ENCODE peak calls at places on chromosomes 2 and 18, in seven cellular contexts. Y, H, V, E, A, T and Q are unnamed samples. For H3K4me1, the result is how much of the 10 kb centered on the place peaks cover.

GRCh38 chr2:75055307-75055819 is 96.9 kb downstream of the POLE4 start:
- DNase-seq in Y (no peak), H (no peak), V (no peak), E (no peak), A (no peak), T (no peak), Q (no peak)

GRCh38 chr18:46414863-46415262 is 242.2 kb downstream of the LOXHD1 start:
- DNase-seq in Y (peak), H (no peak), V (no peak), E (no peak), A (no peak), T (no peak), Q (no peak)

GRCh38 chr18:50982086-50982801 is 14.4 kb downstream of the ELAC1 start:
- DNase-seq in Y (no peak), H (no peak), V (peak), E (no peak), A (no peak), T (no peak), Q (no peak)

GRCh38 chr2:86105969-86106945 is at the start of gene PTCD3:
- DNase-seq in Y (peak), H (peak), V (peak), E (peak), A (peak), T (peak), Q (peak)

GRCh38 chr2:21042958-21043743 is 722 bp downstream of the APOB start:
- DNase-seq in Y (peak), H (peak), V (peak), E (no peak), A (peak), T (peak), Q (peak)

GRCh38 chr18:76923485-76924085 is 101.2 kb downstream of the ZNF236 start:
- DNase-seq in Y (peak), H (no peak), V (peak), E (no peak), A (no peak), T (peak), Q (no peak)

GRCh38 chr18:14978962-14979535 is 231.1 kb downstream of the ANKRD30B start:
- DNase-seq in Y (no peak), H (peak), V (peak), E (no peak), A (no peak), T (no peak), Q (no peak)

GRCh38 chr2:35463805-35464596 is 891.6 kb upstream of the CRIM1 start:
- DNase-seq in Y (no peak), H (no peak), V (no peak), E (no peak), A (no peak), T (no peak), Q (no peak)

GRCh38 chr2:219234331-219234730 is 4.7 kb downstream of the ANKZF1 start:
- DNase-seq in Y (no peak), H (no peak), V (no peak), E (no peak), A (no peak), T (no peak), Q (no peak)

GRCh38 chr2:65320042-65320711 is 92.5 kb downstream of the ACTR2 start:
- DNase-seq in Y (no peak), H (no peak), V (no peak), E (no peak), A (no peak), T (peak), Q (no peak)

GRCh38 chr18:2979027-2979570 is 33.8 kb downstream of the LPIN2 start:
- DNase-seq in Y (no peak), H (no peak), V (no peak), E (no peak), A (no peak), T (no peak), Q (no peak)

GRCh38 chr18:2978626-2979025 is 34.3 kb downstream of the LPIN2 start:
- DNase-seq in Y (no peak), H (no peak), V (no peak), E (no peak), A (no peak), T (peak), Q (no peak)

GRCh38 chr18:2979871-2980606 is 32.9 kb downstream of the LPIN2 start:
- DNase-seq in Y (no peak), H (no peak), V (peak), E (no peak), A (peak), T (no peak), Q (no peak)

GRCh38 chr18:2976733-2977132 is 36.2 kb downstream of the LPIN2 start:
- DNase-seq in Y (no peak), H (no peak), V (no peak), E (no peak), A (no peak), T (no peak), Q (no peak)

DNA sequence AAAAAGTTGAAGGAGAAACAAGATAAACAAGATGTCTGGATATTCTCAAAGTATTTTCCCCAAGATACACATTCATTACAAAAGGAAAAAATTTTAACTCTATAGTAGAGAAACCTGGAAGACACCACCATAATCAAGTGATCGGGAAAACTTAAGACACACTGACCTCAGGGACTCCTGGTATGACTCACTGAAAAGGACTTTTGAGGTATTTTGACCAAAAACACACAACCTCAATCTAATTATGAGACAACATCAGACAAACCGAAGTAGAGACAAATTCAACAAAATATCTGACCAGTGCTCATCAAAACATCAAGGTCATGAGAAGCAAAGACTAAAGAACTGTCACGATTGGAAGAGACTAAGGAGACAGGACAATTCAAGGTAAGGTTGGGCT is 34.7 kb downstream of the LPIN2 start:
- DNase-seq in Y (no peak), H (no peak), V (no peak), E (no peak), A (no peak), T (no peak), Q (no peak)
- H3K27ac ChIP-seq in Y (no peak), H (no peak), V (peak), E (peak), A (peak), T (no peak), Q (peak)

GRCh38 chr2:61420986-61421546 is 49.8 kb downstream of the USP34 start:
- DNase-seq in Y (no peak), H (no peak), V (no peak), E (no peak), A (no peak), T (no peak), Q (no peak)
- H3K4me1 ChIP-seq in Y (under half), H (under half), V (under half), E (under half), A (half or more), T (under half), Q (half or more)

GRCh38 chr2:192029089-192029488 is 165.6 kb downstream of the TMEFF2 start:
- DNase-seq in Y (peak), H (peak), V (no peak), E (no peak), A (no peak), T (peak), Q (no peak)

GRCh38 chr2:192026716-192027109 is 168.0 kb downstream of the TMEFF2 start:
- DNase-seq in Y (no peak), H (no peak), V (no peak), E (no peak), A (no peak), T (no peak), Q (no peak)

GRCh38 chr2:192023006-192023405 is 171.7 kb downstream of the TMEFF2 start:
- DNase-seq in Y (no peak), H (no peak), V (no peak), E (no peak), A (no peak), T (no peak), Q (no peak)

GRCh38 chr2:192026064-192026715 is 168.5 kb downstream of the TMEFF2 start:
- DNase-seq in Y (no peak), H (no peak), V (no peak), E (no peak), A (no peak), T (no peak), Q (no peak)

DNA sequence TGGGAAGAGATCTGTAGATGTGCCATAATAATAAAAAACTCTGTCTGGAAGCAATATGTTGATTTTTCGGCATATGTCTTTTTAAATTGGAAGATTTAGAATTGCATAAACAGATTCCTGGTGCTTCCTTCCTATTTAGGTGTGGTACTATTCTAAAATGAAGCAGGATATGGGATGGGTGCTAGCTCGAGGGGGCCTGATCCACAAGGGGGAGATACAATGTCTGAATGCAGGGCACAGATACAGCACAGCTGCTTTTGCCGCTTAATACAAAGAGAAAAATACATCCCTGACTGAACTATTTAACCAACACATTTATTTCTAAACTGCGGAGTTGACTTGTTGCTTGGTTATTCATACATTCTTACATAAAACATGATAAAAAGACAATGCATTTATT is 169.1 kb downstream of the TMEFF2 start:
- DNase-seq in Y (no peak), H (no peak), V (no peak), E (no peak), A (no peak), T (no peak), Q (no peak)
- TF ChIP-seq CTCF in Y (peak), H (no peak), V (no peak), E (no peak), A (peak), T (no peak), Q (no peak)

GRCh38 chr2:189498205-189498604 is 56.9 kb downstream of the WDR75 start:
- DNase-seq in Y (no peak), H (no peak), V (no peak), E (no peak), A (no peak), T (no peak), Q (no peak)

GRCh38 chr2:189499137-189499536 is 57.9 kb downstream of the WDR75 start:
- DNase-seq in Y (no peak), H (no peak), V (no peak), E (no peak), A (no peak), T (no peak), Q (no peak)

GRCh38 chr2:189500456-189501160 is 59.3 kb downstream of the WDR75 start:
- DNase-seq in Y (no peak), H (no peak), V (no peak), E (no peak), A (no peak), T (no peak), Q (no peak)

GRCh38 chr2:189504238-189504637 is 63.0 kb downstream of the WDR75 start:
- DNase-seq in Y (no peak), H (no peak), V (no peak), E (no peak), A (no peak), T (no peak), Q (no peak)

DNA sequence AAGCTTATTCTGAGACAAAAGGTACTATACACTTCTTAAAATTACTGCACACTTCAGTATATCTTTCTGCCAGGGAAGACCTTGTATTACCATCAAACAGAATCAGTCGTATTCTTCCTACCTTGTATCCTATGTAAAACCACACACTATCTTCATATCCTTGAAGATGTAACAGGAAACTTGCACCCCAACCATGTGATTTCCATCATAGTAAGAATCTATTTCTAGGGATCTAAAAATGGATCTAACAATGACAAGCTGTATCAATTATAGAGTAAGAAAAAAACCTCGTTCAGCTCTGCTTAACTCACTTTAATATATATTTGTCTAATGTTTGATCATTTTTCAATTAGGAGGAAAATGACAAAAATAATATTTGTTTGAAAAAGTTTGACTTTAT is 60.2 kb downstream of the WDR75 start:
- DNase-seq in Y (no peak), H (no peak), V (no peak), E (no peak), A (no peak), T (no peak), Q (no peak)
- H3K27ac ChIP-seq in Y (no peak), H (no peak), V (no peak), E (no peak), A (no peak), T (no peak), Q (no peak)

GRCh38 chr2:30231726-30232026 is 342 bp downstream of the LBH start:
- DNase-seq in Y (no peak), H (no peak), V (no peak), E (no peak), A (no peak), T (no peak), Q (no peak)

GRCh38 chr2:30230479-30230854 is 867 bp upstream of the LBH start:
- DNase-seq in Y (peak), H (peak), V (peak), E (no peak), A (no peak), T (no peak), Q (no peak)

GRCh38 chr2:30229596-30229995 is 1.7 kb upstream of the LBH start:
- DNase-seq in Y (no peak), H (no peak), V (no peak), E (no peak), A (no peak), T (no peak), Q (no peak)

GRCh38 chr2:30232027-30232800 is 880 bp downstream of the LBH start:
- DNase-seq in Y (peak), H (peak), V (peak), E (peak), A (peak), T (no peak), Q (peak)

GRCh38 chr2:30230855-30231725 is at the start of gene LBH:
- DNase-seq in Y (peak), H (peak), V (peak), E (peak), A (peak), T (peak), Q (peak)
- H3K4me1 ChIP-seq in Y (under half), H (under half), V (under half), E (under half), A (half or more), T (under half), Q (half or more)

GRCh38 chr18:11533942-11534496 is 75.4 kb upstream of the SLC35G4 start:
- DNase-seq in Y (no peak), H (no peak), V (no peak), E (no peak), A (no peak), T (no peak), Q (no peak)
- TF ChIP-seq CTCF in Y (no peak), H (no peak), V (no peak), E (no peak), A (no peak), T (no peak), Q (no peak)

GRCh38 chr18:8608795-8609673 is at the start of gene RAB12:
- DNase-seq in Y (peak), H (peak), V (peak), E (peak), A (peak), T (peak), Q (peak)

GRCh38 chr18:8605974-8606373 is 3.3 kb upstream of the RAB12 start:
- DNase-seq in Y (no peak), H (no peak), V (no peak), E (no peak), A (no peak), T (no peak), Q (no peak)

GRCh38 chr18:8610442-8610801 is 1.2 kb downstream of the RAB12 start:
- DNase-seq in Y (peak), H (no peak), V (peak), E (no peak), A (no peak), T (peak), Q (no peak)

GRCh38 chr18:8609711-8610441 is 639 bp downstream of the RAB12 start:
- DNase-seq in Y (peak), H (peak), V (peak), E (no peak), A (peak), T (no peak), Q (peak)

DNA sequence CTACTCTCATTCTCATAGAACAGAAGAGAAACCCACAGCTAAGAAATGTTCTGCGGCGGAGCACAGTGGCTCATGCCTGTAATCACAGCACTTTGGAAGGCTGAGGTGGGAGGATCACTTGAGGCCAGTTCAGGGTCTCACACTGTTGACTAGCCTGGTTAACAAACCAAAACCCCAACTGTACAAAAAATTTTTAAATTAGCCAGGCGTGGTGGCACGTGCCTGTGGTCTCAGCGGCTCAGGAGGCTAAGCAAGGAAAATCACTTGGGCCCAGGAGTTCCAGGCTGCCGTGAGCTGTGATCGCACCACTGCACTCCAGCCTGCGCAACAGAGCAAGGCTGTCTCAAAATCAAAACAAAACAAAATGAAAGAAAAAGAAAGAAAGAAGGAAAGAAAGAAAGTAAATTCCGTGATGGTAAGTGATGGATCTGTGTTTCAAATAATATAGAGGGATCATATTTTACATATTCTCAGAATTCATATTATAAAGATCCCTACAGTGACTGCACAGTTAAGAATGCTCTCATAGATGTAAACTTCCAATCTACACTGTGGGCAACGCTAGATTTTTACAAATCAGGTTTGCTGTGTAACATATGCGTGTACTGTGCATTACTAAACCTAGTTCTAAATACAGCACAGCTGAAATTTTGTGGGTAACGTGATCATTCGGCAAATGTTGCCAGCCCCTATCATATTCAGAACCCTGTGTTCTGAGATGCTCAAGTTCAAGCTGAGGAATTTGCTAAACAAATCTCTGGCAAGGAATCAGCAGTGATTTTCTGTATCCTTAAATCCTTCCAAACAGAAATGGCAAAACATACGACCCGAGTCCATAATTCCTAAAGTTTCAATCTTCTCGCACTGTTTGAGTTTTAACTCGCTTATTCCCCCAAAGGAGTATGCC is 1.2 kb upstream of the RAB12 start:
- DNase-seq in Y (no peak), H (no peak), V (peak), E (no peak), A (no peak), T (no peak), Q (no peak)
- H3K27ac ChIP-seq in Y (no peak), H (no peak), V (peak), E (peak), A (peak), T (no peak), Q (peak)

DNA sequence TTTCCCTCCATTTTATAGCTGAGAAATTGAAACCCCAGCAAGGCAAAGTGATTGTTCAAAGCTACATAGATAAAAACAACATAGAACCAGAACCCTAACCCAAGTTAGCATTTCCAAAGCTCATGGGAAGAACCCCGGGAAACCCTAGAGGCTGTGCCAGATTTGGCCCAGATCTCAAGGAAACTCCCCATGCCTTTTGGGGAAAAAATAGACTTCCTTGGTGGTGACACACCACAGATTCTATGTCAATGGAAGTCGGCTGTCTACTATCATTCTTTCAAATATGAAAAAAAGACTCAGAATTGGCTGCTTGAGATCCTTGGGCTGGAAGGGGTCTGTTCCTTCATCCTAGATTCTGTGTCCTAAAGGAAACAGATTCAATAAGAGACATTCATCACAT is 8.4 kb downstream of the COL6A3 start:
- DNase-seq in Y (no peak), H (no peak), V (no peak), E (no peak), A (no peak), T (no peak), Q (no peak)
- H3K4me1 ChIP-seq in Y (under half), H (under half), V (under half), E (under half), A (under half), T (under half), Q (under half)

GRCh38 chr2:127675335-127676261 is at the start of gene LIMS2:
- DNase-seq in Y (peak), H (no peak), V (peak), E (peak), A (peak), T (no peak), Q (no peak)
- TF ChIP-seq CTCF in Y (no peak), H (no peak), V (no peak), E (no peak), A (no peak), T (peak), Q (no peak)